ENCODE peak calls at places on chromosomes 12 and 14, in four cellular contexts. R, V, E and T are unnamed samples.

GRCh38 chr14:92987713-92988510 is 65.0 kb downstream of the CHGA start:
- DNase-seq in R (no peak), V (no peak), E (no peak), T (no peak)

GRCh38 chr12:132305991-132306884 is 23.2 kb downstream of the GALNT9 start:
- DNase-seq in R (no peak), V (no peak), E (no peak), T (no peak)

GRCh38 chr14:101508196-101508947 is 52.9 kb upstream of the DIO3 start:
- DNase-seq in R (no peak), V (no peak), E (no peak), T (no peak)

GRCh38 chr12:62247242-62247641 is 13.0 kb upstream of the USP15 start:
- DNase-seq in R (no peak), V (no peak), E (no peak), T (no peak)

GRCh38 chr12:65634626-65635331 is 189.5 kb upstream of the HMGA2 start:
- DNase-seq in R (no peak), V (peak), E (no peak), T (no peak)

GRCh38 chr14:97219356-97220017 is 422.3 kb downstream of the VRK1 start:
- DNase-seq in R (no peak), V (no peak), E (no peak), T (peak)

GRCh38 chr12:114774181-114774580 is 90.2 kb upstream of the TBX3 start:
- DNase-seq in R (no peak), V (peak), E (no peak), T (peak)

GRCh38 chr12:45039757-45040156 is 11.1 kb downstream of the DBX2 start:
- DNase-seq in R (no peak), V (no peak), E (no peak), T (no peak)

GRCh38 chr14:78851189-78851588 is 681.0 kb downstream of the NRXN3 start:
- DNase-seq in R (no peak), V (no peak), E (no peak), T (no peak)

GRCh38 chr12:94145231-94145979 is 3.0 kb upstream of the PLXNC1 start:
- DNase-seq in R (no peak), V (peak), E (no peak), T (peak)

GRCh38 chr14:63499701-63500250 is 43.4 kb downstream of the PPP2R5E start:
- DNase-seq in R (no peak), V (peak), E (no peak), T (no peak)

GRCh38 chr14:68748691-68749090 is 44.2 kb downstream of the ZFP36L1 start:
- DNase-seq in R (no peak), V (no peak), E (no peak), T (no peak)

GRCh38 chr12:28033538-28033915 is 61.0 kb upstream of the PTHLH start:
- DNase-seq in R (no peak), V (peak), E (no peak), T (no peak)

GRCh38 chr12:109529618-109530300 is 43.5 kb downstream of the MMAB start:
- DNase-seq in R (no peak), V (no peak), E (no peak), T (no peak)

GRCh38 chr12:116881867-116882507 is 746 bp upstream of the HRK start:
- DNase-seq in R (no peak), V (no peak), E (no peak), T (no peak)

GRCh38 chr12:132413931-132414588 is 75.9 kb upstream of the FBRSL1 start:
- DNase-seq in R (no peak), V (no peak), E (no peak), T (no peak)

GRCh38 chr14:56122306-56122705 is 4.1 kb downstream of the PELI2 start:
- DNase-seq in R (no peak), V (peak), E (no peak), T (no peak)

GRCh38 chr12:115440438-115440837 is 756.5 kb upstream of the TBX3 start:
- DNase-seq in R (no peak), V (peak), E (no peak), T (peak)

GRCh38 chr12:27802511-27802910 is 22.5 kb upstream of the MANSC4 start:
- DNase-seq in R (no peak), V (peak), E (no peak), T (no peak)

GRCh38 chr12:124833693-124834122 is 30.0 kb downstream of the SCARB1 start:
- DNase-seq in R (peak), V (no peak), E (no peak), T (no peak)

GRCh38 chr12:100437038-100437841 is 36.4 kb upstream of the NR1H4 start:
- DNase-seq in R (no peak), V (no peak), E (no peak), T (no peak)

GRCh38 chr12:58540480-58541299 is 379.6 kb downstream of the LRIG3 start:
- DNase-seq in R (peak), V (peak), E (peak), T (peak)

GRCh38 chr12:65876898-65877721 is 52.8 kb downstream of the HMGA2 start:
- DNase-seq in R (peak), V (peak), E (no peak), T (peak)

GRCh38 chr12:52217223-52217622 is 15.8 kb upstream of the KRT7 start:
- DNase-seq in R (no peak), V (no peak), E (no peak), T (no peak)

GRCh38 chr12:67377021-67377420 is 107.9 kb downstream of the CAND1 start:
- DNase-seq in R (no peak), V (no peak), E (no peak), T (no peak)

GRCh38 chr12:122989443-122989839 is 9.0 kb downstream of the ARL6IP4 start:
- DNase-seq in R (no peak), V (no peak), E (no peak), T (no peak)

GRCh38 chr14:104732355-104732804 is 8.4 kb downstream of the ADSS1 start:
- DNase-seq in R (no peak), V (no peak), E (no peak), T (no peak)

GRCh38 chr14:33762462-33762861 is 188.4 kb downstream of the EGLN3 start:
- DNase-seq in R (no peak), V (no peak), E (no peak), T (no peak)

GRCh38 chr14:94048676-94049624 is 22.8 kb downstream of the OTUB2 start:
- DNase-seq in R (peak), V (no peak), E (no peak), T (no peak)

GRCh38 chr14:24132061-24132685 is 1.7 kb downstream of the FITM1 start:
- DNase-seq in R (no peak), V (no peak), E (no peak), T (no peak)

GRCh38 chr14:94884616-94885230 is 114.8 kb upstream of the GSC start:
- DNase-seq in R (no peak), V (no peak), E (no peak), T (no peak)